ENCODE peak calls at places on chromosomes 4 and X, in eight cellular contexts. L is SK-N-SH, H is fibroblast of lung, F is mammary epithelial cell, A is colonic mucosa, N is HCT116, M is mesendoderm, O is adipocyte. R is an unnamed sample.

GRCh38 chrX:135411893-135412292 is 9.9 kb upstream of the SMIM10L2A start:
- DNase-seq in L (no peak), H (peak; percentile 2), F (peak; percentile 44), A (no peak), N (no peak), M (no peak), O (peak; percentile 1), R (no peak)

GRCh38 chrX:45711231-45711630 is 510.6 kb upstream of the DIPK2B start:
- DNase-seq in L (no peak), H (peak; percentile 82), F (peak; percentile 45), A (no peak), N (no peak), M (no peak), O (peak; percentile 33), R (no peak)

GRCh38 chrX:114152130-114152529 is 431.8 kb upstream of the HTR2C start:
- DNase-seq in L (no peak), H (peak; percentile 59), F (peak; percentile 25), A (no peak), N (peak; percentile 65), M (peak; percentile 35), O (peak; percentile 60), R (no peak)

GRCh38 chr4:79476196-79476595 is 68.2 kb upstream of the GK2 start:
- DNase-seq in L (no peak), H (no peak), F (no peak), A (no peak), N (no peak), M (no peak), O (no peak), R (no peak)

GRCh38 chrX:154658957-154659356 is 5.6 kb upstream of the CTAG2 start:
- DNase-seq in L (no peak), H (no peak), F (no peak), A (no peak), N (no peak), M (no peak), O (no peak), R (no peak)

GRCh38 chrX:74656079-74656745 is 41.8 kb upstream of the RLIM start:
- DNase-seq in L (no peak), H (peak; percentile 39), F (no peak), A (no peak), N (no peak), M (peak; percentile 50), O (no peak), R (no peak)

GRCh38 chr4:136505020-136505419 is 1027.3 kb downstream of the PCDH18 start:
- DNase-seq in L (no peak), H (peak; percentile 24), F (peak; percentile 4), A (no peak), N (no peak), M (peak; percentile 24), O (no peak), R (peak; percentile 81)

GRCh38 chr4:115944146-115944905 is 830.9 kb upstream of the NDST4 start:
- DNase-seq in L (no peak), H (peak; percentile 15), F (no peak), A (no peak), N (no peak), M (peak; percentile 5), O (no peak), R (no peak)

GRCh38 chrX:54180403-54180802 is 2.7 kb downstream of the FAM120C start:
- DNase-seq in L (no peak), H (peak; percentile 57), F (no peak), A (no peak), N (no peak), M (no peak), O (peak; percentile 38), R (no peak)

GRCh38 chr4:38856046-38856445 is 571 bp downstream of the TLR6 start:
- DNase-seq in L (no peak), H (no peak), F (peak; percentile 12), A (no peak), N (no peak), M (no peak), O (no peak), R (no peak)

GRCh38 chrX:39814391-39814790 is 283.4 kb downstream of the BCOR start:
- DNase-seq in L (no peak), H (no peak), F (no peak), A (peak; percentile 26), N (peak; percentile 15), M (no peak), O (peak; percentile 60), R (no peak)

GRCh38 chr4:8402181-8402597 is 38.3 kb downstream of the ACOX3 start:
- DNase-seq in L (no peak), H (no peak), F (no peak), A (no peak), N (no peak), M (no peak), O (no peak), R (no peak)

GRCh38 chr4:145840162-145840768 is 98.4 kb downstream of the ZNF827 start:
- DNase-seq in L (peak; percentile 62), H (peak; percentile 53), F (peak; percentile 33), A (no peak), N (peak; percentile 35), M (peak; percentile 28), O (peak; percentile 67), R (peak; percentile 18)

GRCh38 chr4:96103086-96103485 is 263.2 kb downstream of the PDHA2 start:
- DNase-seq in L (no peak), H (peak; percentile 82), F (peak; percentile 4), A (no peak), N (no peak), M (peak; percentile 78), O (no peak), R (no peak)

GRCh38 chr4:118270492-118270891 is 82.3 kb downstream of the PRSS12 start:
- DNase-seq in L (peak; percentile 37), H (peak; percentile 39), F (peak; percentile 30), A (no peak), N (peak; percentile 35), M (peak; percentile 45), O (peak; percentile 83), R (peak; percentile 85)

GRCh38 chr4:78210694-78211093 is 153.6 kb downstream of the FRAS1 start:
- DNase-seq in L (no peak), H (no peak), F (no peak), A (no peak), N (no peak), M (no peak), O (no peak), R (no peak)

GRCh38 chrX:13692771-13693231 is 3.9 kb downstream of the RAB9A start:
- DNase-seq in L (no peak), H (peak; percentile 66), F (no peak), A (no peak), N (peak; percentile 31), M (no peak), O (no peak), R (no peak)
- H3K9ac ChIP-seq in L (no peak overlapping the region), H (no peak overlapping the region), F (peak overlapping the region; percentile 41), A (no peak overlapping the region), N (peak overlapping the region; percentile 34), M (no peak overlapping the region), O (no peak overlapping the region), R (no peak overlapping the region)

GRCh38 chr4:12053951-12054350 is 625.3 kb upstream of the HS3ST1 start:
- DNase-seq in L (no peak), H (no peak), F (no peak), A (no peak), N (no peak), M (no peak), O (no peak), R (no peak)

GRCh38 chr4:12050357-12050756 is 621.7 kb upstream of the HS3ST1 start:
- DNase-seq in L (no peak), H (no peak), F (no peak), A (no peak), N (no peak), M (peak; percentile 22), O (no peak), R (no peak)
- H3K9ac ChIP-seq in L (no peak overlapping the region), H (no peak overlapping the region), F (no peak overlapping the region), A (no peak overlapping the region), N (no peak overlapping the region), M (no peak overlapping the region), O (no peak overlapping the region), R (no peak overlapping the region)

DNA sequence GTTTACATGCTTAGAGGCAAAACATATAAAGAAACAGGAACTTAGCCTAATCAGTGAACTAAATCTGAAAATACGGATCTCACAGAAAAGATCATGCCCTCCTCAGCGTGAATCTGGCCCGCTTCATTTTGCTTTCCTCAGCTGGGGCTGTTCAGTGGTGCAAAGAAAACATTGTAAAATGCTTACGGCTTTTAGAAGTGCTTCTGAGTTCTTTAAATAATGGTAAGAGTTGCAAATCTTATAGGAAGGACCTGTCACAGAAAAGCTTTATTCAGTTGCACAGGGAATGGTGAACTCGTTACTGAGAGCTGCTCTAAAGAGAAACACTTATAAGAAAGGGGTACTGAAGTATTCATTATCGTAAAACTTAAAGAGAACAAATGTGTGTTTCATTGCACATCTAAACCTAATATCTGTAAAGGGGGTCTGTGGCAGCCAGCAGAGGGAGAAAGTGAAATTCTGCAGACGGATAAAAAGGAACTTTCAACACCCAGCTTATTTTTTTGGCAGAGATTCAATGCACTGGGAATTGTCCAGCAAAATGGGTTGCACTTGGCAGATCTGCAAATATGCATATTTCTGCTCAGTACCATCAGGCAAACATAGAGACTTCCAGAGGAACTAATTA is 139.2 kb upstream of the ANK2 start:
- DNase-seq in L (peak; percentile 33), H (peak; percentile 68), F (no peak), A (no peak), N (no peak), M (no peak), O (peak; percentile 79), R (no peak)
- H3K9ac ChIP-seq in L (no peak overlapping the region), H (no peak overlapping the region), F (no peak overlapping the region), A (no peak overlapping the region), N (no peak overlapping the region), M (no peak overlapping the region), O (peak overlapping the region; percentile 66), R (peak overlapping the region; percentile 41)

GRCh38 chrX:80808160-80808735 is 1.4 kb downstream of the BRWD3 start:
- DNase-seq in L (peak; percentile 12), H (peak; percentile 68), F (peak; percentile 71), A (peak; percentile 81), N (peak; percentile 64), M (peak; percentile 81), O (peak; percentile 81), R (no peak)

GRCh38 chrX:80807606-80808159 is 2.0 kb downstream of the BRWD3 start:
- DNase-seq in L (peak; percentile 79), H (no peak), F (no peak), A (no peak), N (no peak), M (no peak), O (no peak), R (no peak)

GRCh38 chrX:80808854-80809493 is 703 bp downstream of the BRWD3 start:
- DNase-seq in L (peak; percentile 27), H (peak; percentile 1), F (peak; percentile 37), A (peak; percentile 41), N (no peak), M (peak; percentile 53), O (peak; percentile 40), R (no peak)

GRCh38 chrX:80810365-80810978 is 795 bp upstream of the BRWD3 start:
- DNase-seq in L (no peak), H (peak; percentile 1), F (no peak), A (no peak), N (no peak), M (peak; percentile 38), O (peak; percentile 45), R (no peak)

DNA sequence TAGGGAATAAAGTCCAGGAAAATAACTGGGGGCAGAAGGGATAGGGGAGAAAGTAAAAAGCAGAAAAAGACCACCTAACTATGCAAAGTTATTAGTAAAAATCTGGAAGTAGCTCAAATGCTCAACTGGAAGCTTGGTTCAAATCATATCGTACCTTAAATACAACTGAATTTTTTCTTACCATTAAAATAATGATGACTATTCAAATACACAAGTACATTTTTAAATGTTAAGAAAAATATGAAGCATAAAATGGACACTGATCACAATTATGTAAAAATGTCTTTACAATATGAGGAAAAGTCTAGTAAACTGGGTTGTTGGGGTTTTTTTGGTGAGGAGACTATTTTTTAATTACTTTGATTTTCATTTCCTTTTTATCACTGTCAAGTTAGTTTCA is 3.1 kb downstream of the BRWD3 start:
- DNase-seq in L (no peak), H (no peak), F (no peak), A (no peak), N (no peak), M (no peak), O (no peak), R (no peak)
- H3K9ac ChIP-seq in L (no peak overlapping the region), H (no peak overlapping the region), F (no peak overlapping the region), A (no peak overlapping the region), N (no peak overlapping the region), M (no peak overlapping the region), O (peak overlapping the region; percentile 77), R (no peak overlapping the region)